ENCODE peak calls at places on chromosomes 12 and 14, in ten cellular contexts. One of them, this sample, is unnamed.

GRCh38 chr12:68349921-68350606 is 17.9 kb upstream of the MDM1 start:
- DNase-seq in choroid plexus epithelial cell: no peak
- DNase-seq in astrocyte of the spinal cord: no peak
- DNase-seq in upper lobe of right lung: no peak
- DNase-seq in foreskin fibroblast: no peak
- DNase-seq in neural progenitor cell: no peak
- DNase-seq in cardiac muscle cell: no peak
- DNase-seq in mucosa of descending colon: no peak
- DNase-seq in AG09309: no peak
- DNase-seq in tibial artery: no peak
- DNase-seq in this sample: no peak

GRCh38 chr12:11779286-11779685 is 129.8 kb downstream of the ETV6 start:
- DNase-seq in choroid plexus epithelial cell: peak
- DNase-seq in astrocyte of the spinal cord: peak
- DNase-seq in neural progenitor cell: no peak
- DNase-seq in mucosa of descending colon: no peak
- DNase-seq in tibial artery: no peak
- DNase-seq in AG09309: peak
- DNase-seq in upper lobe of right lung: no peak
- DNase-seq in foreskin fibroblast: peak
- DNase-seq in cardiac muscle cell: peak
- DNase-seq in this sample: no peak

GRCh38 chr14:45678163-45678562 is 425.2 kb upstream of the MIS18BP1 start:
- DNase-seq in astrocyte of the spinal cord: no peak
- DNase-seq in choroid plexus epithelial cell: peak
- DNase-seq in upper lobe of right lung: no peak
- DNase-seq in foreskin fibroblast: peak
- DNase-seq in mucosa of descending colon: no peak
- DNase-seq in cardiac muscle cell: no peak
- DNase-seq in AG09309: no peak
- DNase-seq in neural progenitor cell: no peak
- DNase-seq in tibial artery: no peak
- DNase-seq in this sample: no peak

GRCh38 chr14:52472728-52473127 is 79.6 kb downstream of the TXNDC16 start:
- DNase-seq in neural progenitor cell: no peak
- DNase-seq in AG09309: no peak
- DNase-seq in astrocyte of the spinal cord: no peak
- DNase-seq in mucosa of descending colon: no peak
- DNase-seq in tibial artery: no peak
- DNase-seq in choroid plexus epithelial cell: no peak
- DNase-seq in cardiac muscle cell: no peak
- DNase-seq in foreskin fibroblast: no peak
- DNase-seq in upper lobe of right lung: no peak
- DNase-seq in this sample: no peak

GRCh38 chr12:21296348-21296747 is 38.4 kb downstream of the SLCO1A2 start:
- DNase-seq in tibial artery: no peak
- DNase-seq in mucosa of descending colon: no peak
- DNase-seq in astrocyte of the spinal cord: no peak
- DNase-seq in foreskin fibroblast: no peak
- DNase-seq in AG09309: no peak
- DNase-seq in cardiac muscle cell: no peak
- DNase-seq in choroid plexus epithelial cell: no peak
- DNase-seq in upper lobe of right lung: no peak
- DNase-seq in neural progenitor cell: no peak
- DNase-seq in this sample: no peak

GRCh38 chr12:79174656-79175055 is 310.1 kb downstream of the SYT1 start:
- DNase-seq in AG09309: peak
- DNase-seq in mucosa of descending colon: no peak
- DNase-seq in tibial artery: no peak
- DNase-seq in astrocyte of the spinal cord: peak
- DNase-seq in cardiac muscle cell: peak
- DNase-seq in upper lobe of right lung: no peak
- DNase-seq in neural progenitor cell: no peak
- DNase-seq in foreskin fibroblast: peak
- DNase-seq in choroid plexus epithelial cell: peak
- DNase-seq in this sample: peak

GRCh38 chr12:118055144-118055557 is 5.8 kb downstream of the WSB2 start:
- DNase-seq in astrocyte of the spinal cord: peak
- DNase-seq in foreskin fibroblast: peak
- DNase-seq in choroid plexus epithelial cell: peak
- DNase-seq in cardiac muscle cell: no peak
- DNase-seq in AG09309: no peak
- DNase-seq in tibial artery: peak
- DNase-seq in upper lobe of right lung: no peak
- DNase-seq in mucosa of descending colon: no peak
- DNase-seq in neural progenitor cell: peak
- DNase-seq in this sample: no peak

GRCh38 chr12:49507139-49507538 is 31.7 kb upstream of the KCNH3 start:
- DNase-seq in AG09309: peak
- DNase-seq in tibial artery: no peak
- DNase-seq in astrocyte of the spinal cord: peak
- DNase-seq in foreskin fibroblast: peak
- DNase-seq in cardiac muscle cell: peak
- DNase-seq in upper lobe of right lung: no peak
- DNase-seq in choroid plexus epithelial cell: peak
- DNase-seq in neural progenitor cell: no peak
- DNase-seq in mucosa of descending colon: no peak
- DNase-seq in this sample: no peak

GRCh38 chr12:124277394-124278222 is 17.3 kb upstream of the RFLNA start:
- DNase-seq in tibial artery: no peak
- DNase-seq in astrocyte of the spinal cord: no peak
- DNase-seq in foreskin fibroblast: no peak
- DNase-seq in cardiac muscle cell: no peak
- DNase-seq in neural progenitor cell: no peak
- DNase-seq in mucosa of descending colon: no peak
- DNase-seq in choroid plexus epithelial cell: no peak
- DNase-seq in upper lobe of right lung: no peak
- DNase-seq in AG09309: no peak
- DNase-seq in this sample: no peak

DNA sequence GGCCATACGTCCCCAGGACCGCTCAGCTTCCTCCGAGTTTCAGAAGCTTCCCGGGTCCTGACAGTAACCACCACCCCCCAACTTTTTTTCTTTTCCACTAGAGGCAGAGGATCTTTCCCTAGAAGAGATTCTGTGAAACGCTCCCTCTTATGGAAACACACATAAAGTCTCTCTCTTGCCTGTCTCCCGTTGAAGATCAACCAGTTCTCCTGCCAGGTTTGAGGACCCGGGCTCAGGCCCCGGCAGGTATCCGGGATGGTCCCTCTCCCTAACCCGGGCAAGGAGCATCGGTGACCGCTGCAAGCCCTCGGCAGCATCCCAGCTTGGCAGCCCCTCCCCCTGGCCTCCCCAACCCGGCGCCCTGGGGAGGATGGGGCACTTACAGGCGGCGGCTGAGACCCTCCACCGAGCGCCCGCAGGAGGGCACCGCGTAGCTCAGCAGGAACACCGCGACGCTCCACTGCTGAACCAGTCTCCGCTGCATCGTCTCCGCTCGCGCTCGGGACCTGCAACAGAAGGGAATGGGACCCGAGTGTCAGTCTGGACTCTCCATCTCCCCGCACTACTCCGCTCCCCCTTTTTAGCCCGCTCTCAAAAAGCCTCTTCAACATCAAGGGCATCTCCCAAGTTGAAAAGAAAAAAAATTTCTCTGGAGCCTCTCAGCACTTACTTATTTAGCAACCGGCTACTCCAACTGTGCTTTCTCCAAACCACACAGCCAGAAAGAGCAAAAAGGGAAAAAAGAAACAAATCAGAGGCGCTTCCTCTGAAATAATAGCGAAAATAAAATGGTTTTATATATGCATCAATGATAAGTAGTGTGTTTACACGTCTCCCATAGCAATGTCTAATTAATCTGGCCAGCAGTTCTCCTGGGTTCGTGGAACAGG is 3.3 kb downstream of the PTHLH start:
- DNase-seq in cardiac muscle cell: peak
- DNase-seq in tibial artery: peak
- DNase-seq in mucosa of descending colon: no peak
- DNase-seq in AG09309: no peak
- DNase-seq in neural progenitor cell: peak
- DNase-seq in astrocyte of the spinal cord: peak
- DNase-seq in choroid plexus epithelial cell: peak
- DNase-seq in foreskin fibroblast: peak
- DNase-seq in upper lobe of right lung: peak
- DNase-seq in this sample: no peak
- TF ChIP-seq CTCF in cardiac muscle cell: peak
- TF ChIP-seq CTCF in tibial artery: no peak
- TF ChIP-seq CTCF in mucosa of descending colon: no peak
- TF ChIP-seq CTCF in AG09309: peak
- TF ChIP-seq CTCF in neural progenitor cell: no peak
- TF ChIP-seq CTCF in astrocyte of the spinal cord: peak
- TF ChIP-seq CTCF in choroid plexus epithelial cell: peak
- TF ChIP-seq CTCF in foreskin fibroblast: peak
- TF ChIP-seq CTCF in upper lobe of right lung: no peak
- TF ChIP-seq CTCF in this sample: no peak

GRCh38 chr12:72139411-72139810 is 132.8 kb upstream of the TRHDE start:
- DNase-seq in AG09309: no peak
- DNase-seq in choroid plexus epithelial cell: no peak
- DNase-seq in tibial artery: no peak
- DNase-seq in mucosa of descending colon: no peak
- DNase-seq in upper lobe of right lung: no peak
- DNase-seq in astrocyte of the spinal cord: no peak
- DNase-seq in cardiac muscle cell: no peak
- DNase-seq in foreskin fibroblast: no peak
- DNase-seq in neural progenitor cell: no peak
- DNase-seq in this sample: no peak

GRCh38 chr12:72144553-72144952 is 127.6 kb upstream of the TRHDE start:
- DNase-seq in neural progenitor cell: no peak
- DNase-seq in upper lobe of right lung: no peak
- DNase-seq in foreskin fibroblast: no peak
- DNase-seq in astrocyte of the spinal cord: no peak
- DNase-seq in cardiac muscle cell: no peak
- DNase-seq in mucosa of descending colon: no peak
- DNase-seq in tibial artery: no peak
- DNase-seq in AG09309: no peak
- DNase-seq in choroid plexus epithelial cell: no peak
- DNase-seq in this sample: no peak

GRCh38 chr12:72146495-72146894 is 125.7 kb upstream of the TRHDE start:
- DNase-seq in mucosa of descending colon: no peak
- DNase-seq in astrocyte of the spinal cord: no peak
- DNase-seq in neural progenitor cell: no peak
- DNase-seq in AG09309: no peak
- DNase-seq in choroid plexus epithelial cell: no peak
- DNase-seq in cardiac muscle cell: no peak
- DNase-seq in tibial artery: no peak
- DNase-seq in foreskin fibroblast: no peak
- DNase-seq in upper lobe of right lung: no peak
- DNase-seq in this sample: no peak

GRCh38 chr12:72136792-72137191 is 135.4 kb upstream of the TRHDE start:
- DNase-seq in tibial artery: no peak
- DNase-seq in astrocyte of the spinal cord: no peak
- DNase-seq in choroid plexus epithelial cell: no peak
- DNase-seq in AG09309: no peak
- DNase-seq in upper lobe of right lung: no peak
- DNase-seq in neural progenitor cell: no peak
- DNase-seq in foreskin fibroblast: no peak
- DNase-seq in mucosa of descending colon: no peak
- DNase-seq in cardiac muscle cell: no peak
- DNase-seq in this sample: no peak

GRCh38 chr12:72141381-72141780 is 130.8 kb upstream of the TRHDE start:
- DNase-seq in neural progenitor cell: no peak
- DNase-seq in mucosa of descending colon: no peak
- DNase-seq in upper lobe of right lung: no peak
- DNase-seq in tibial artery: no peak
- DNase-seq in choroid plexus epithelial cell: peak
- DNase-seq in astrocyte of the spinal cord: peak
- DNase-seq in AG09309: no peak
- DNase-seq in cardiac muscle cell: no peak
- DNase-seq in foreskin fibroblast: peak
- DNase-seq in this sample: no peak
- TF ChIP-seq CTCF in neural progenitor cell: peak
- TF ChIP-seq CTCF in mucosa of descending colon: no peak
- TF ChIP-seq CTCF in upper lobe of right lung: peak
- TF ChIP-seq CTCF in tibial artery: no peak
- TF ChIP-seq CTCF in choroid plexus epithelial cell: peak
- TF ChIP-seq CTCF in astrocyte of the spinal cord: peak
- TF ChIP-seq CTCF in AG09309: no peak
- TF ChIP-seq CTCF in cardiac muscle cell: no peak
- TF ChIP-seq CTCF in foreskin fibroblast: peak
- TF ChIP-seq CTCF in this sample: no peak

GRCh38 chr14:55265197-55265596 is 6.0 kb upstream of the FBXO34 start:
- DNase-seq in astrocyte of the spinal cord: no peak
- DNase-seq in cardiac muscle cell: no peak
- DNase-seq in tibial artery: no peak
- DNase-seq in upper lobe of right lung: no peak
- DNase-seq in AG09309: no peak
- DNase-seq in neural progenitor cell: no peak
- DNase-seq in choroid plexus epithelial cell: no peak
- DNase-seq in mucosa of descending colon: no peak
- DNase-seq in foreskin fibroblast: no peak
- DNase-seq in this sample: no peak
- TF ChIP-seq CTCF in astrocyte of the spinal cord: no peak
- TF ChIP-seq CTCF in cardiac muscle cell: no peak
- TF ChIP-seq CTCF in tibial artery: no peak
- TF ChIP-seq CTCF in upper lobe of right lung: no peak
- TF ChIP-seq CTCF in AG09309: no peak
- TF ChIP-seq CTCF in neural progenitor cell: no peak
- TF ChIP-seq CTCF in choroid plexus epithelial cell: no peak
- TF ChIP-seq CTCF in mucosa of descending colon: no peak
- TF ChIP-seq CTCF in foreskin fibroblast: no peak
- TF ChIP-seq CTCF in this sample: no peak

GRCh38 chr14:100644383-100644782 is 57.2 kb upstream of the BEGAIN start:
- DNase-seq in AG09309: no peak
- DNase-seq in upper lobe of right lung: no peak
- DNase-seq in neural progenitor cell: no peak
- DNase-seq in mucosa of descending colon: no peak
- DNase-seq in cardiac muscle cell: no peak
- DNase-seq in astrocyte of the spinal cord: no peak
- DNase-seq in foreskin fibroblast: no peak
- DNase-seq in tibial artery: no peak
- DNase-seq in choroid plexus epithelial cell: no peak
- DNase-seq in this sample: no peak

GRCh38 chr14:100645200-100645985 is 58.2 kb upstream of the BEGAIN start:
- DNase-seq in upper lobe of right lung: peak
- DNase-seq in foreskin fibroblast: peak
- DNase-seq in cardiac muscle cell: peak
- DNase-seq in astrocyte of the spinal cord: peak
- DNase-seq in tibial artery: peak
- DNase-seq in AG09309: no peak
- DNase-seq in neural progenitor cell: peak
- DNase-seq in mucosa of descending colon: peak
- DNase-seq in choroid plexus epithelial cell: peak
- DNase-seq in this sample: peak

GRCh38 chr14:100644784-100645183 is 57.6 kb upstream of the BEGAIN start:
- DNase-seq in astrocyte of the spinal cord: no peak
- DNase-seq in cardiac muscle cell: no peak
- DNase-seq in upper lobe of right lung: no peak
- DNase-seq in AG09309: no peak
- DNase-seq in choroid plexus epithelial cell: no peak
- DNase-seq in foreskin fibroblast: no peak
- DNase-seq in mucosa of descending colon: no peak
- DNase-seq in neural progenitor cell: no peak
- DNase-seq in tibial artery: no peak
- DNase-seq in this sample: no peak

GRCh38 chr14:100648474-100649172 is 61.4 kb upstream of the BEGAIN start:
- DNase-seq in choroid plexus epithelial cell: no peak
- DNase-seq in mucosa of descending colon: no peak
- DNase-seq in astrocyte of the spinal cord: no peak
- DNase-seq in AG09309: no peak
- DNase-seq in neural progenitor cell: no peak
- DNase-seq in upper lobe of right lung: no peak
- DNase-seq in tibial artery: no peak
- DNase-seq in cardiac muscle cell: no peak
- DNase-seq in foreskin fibroblast: no peak
- DNase-seq in this sample: no peak

GRCh38 chr14:100645986-100646314 is 58.7 kb upstream of the BEGAIN start:
- DNase-seq in neural progenitor cell: no peak
- DNase-seq in mucosa of descending colon: no peak
- DNase-seq in AG09309: no peak
- DNase-seq in upper lobe of right lung: no peak
- DNase-seq in cardiac muscle cell: no peak
- DNase-seq in choroid plexus epithelial cell: no peak
- DNase-seq in tibial artery: no peak
- DNase-seq in astrocyte of the spinal cord: no peak
- DNase-seq in foreskin fibroblast: no peak
- DNase-seq in this sample: no peak
- TF ChIP-seq CTCF in neural progenitor cell: no peak
- TF ChIP-seq CTCF in mucosa of descending colon: no peak
- TF ChIP-seq CTCF in AG09309: no peak
- TF ChIP-seq CTCF in upper lobe of right lung: no peak
- TF ChIP-seq CTCF in cardiac muscle cell: no peak
- TF ChIP-seq CTCF in choroid plexus epithelial cell: no peak
- TF ChIP-seq CTCF in tibial artery: no peak
- TF ChIP-seq CTCF in astrocyte of the spinal cord: no peak
- TF ChIP-seq CTCF in foreskin fibroblast: no peak
- TF ChIP-seq CTCF in this sample: no peak